ENCODE peak calls at places on chromosomes 5 and 9, in nine cellular contexts. Q, I, O, B, R, C, U, A and H are unnamed samples.

GRCh38 chr9:84101892-84102632 is 121.5 kb downstream of the RMI1 start:
- DNase-seq in Q (peak), I (no peak), O (no peak), B (no peak), R (no peak), C (no peak), U (no peak), A (peak), H (no peak)

GRCh38 chr5:79202076-79202475 is 33.9 kb upstream of the JMY start:
- DNase-seq in Q (no peak), I (no peak), O (no peak), B (no peak), R (no peak), C (no peak), U (no peak), A (no peak), H (no peak)

GRCh38 chr5:34555699-34556513 is 100.2 kb upstream of the RAI14 start:
- DNase-seq in Q (no peak), I (no peak), O (no peak), B (no peak), R (no peak), C (no peak), U (no peak), A (no peak), H (no peak)

GRCh38 chr9:129770741-129771140 is 17.9 kb upstream of the PTGES start:
- DNase-seq in Q (no peak), I (no peak), O (no peak), B (no peak), R (no peak), C (no peak), U (no peak), A (no peak), H (no peak)

GRCh38 chr9:33905137-33905536 is 88.2 kb downstream of the UBE2R2 start:
- DNase-seq in Q (no peak), I (no peak), O (no peak), B (no peak), R (no peak), C (no peak), U (no peak), A (no peak), H (no peak)

GRCh38 chr5:20974423-20974822 is 986.4 kb upstream of the CDH18 start:
- DNase-seq in Q (no peak), I (no peak), O (peak), B (no peak), R (no peak), C (no peak), U (no peak), A (no peak), H (no peak)

GRCh38 chr5:84092738-84093137 is 291.9 kb downstream of the EDIL3 start:
- DNase-seq in Q (no peak), I (no peak), O (no peak), B (no peak), R (no peak), C (no peak), U (no peak), A (no peak), H (no peak)

GRCh38 chr5:116271432-116271831 is 186.6 kb downstream of the COMMD10 start:
- DNase-seq in Q (no peak), I (no peak), O (peak), B (no peak), R (no peak), C (no peak), U (peak), A (no peak), H (no peak)

GRCh38 chr5:13739462-13739861 is 205.0 kb downstream of the DNAH5 start:
- DNase-seq in Q (no peak), I (no peak), O (no peak), B (no peak), R (no peak), C (no peak), U (no peak), A (no peak), H (no peak)

GRCh38 chr9:118596374-118597015 is 772.7 kb downstream of the BRINP1 start:
- DNase-seq in Q (no peak), I (no peak), O (no peak), B (no peak), R (no peak), C (no peak), U (no peak), A (no peak), H (no peak)

GRCh38 chr5:10308844-10309243 is 1.1 kb upstream of the CMBL start:
- DNase-seq in Q (no peak), I (no peak), O (no peak), B (no peak), R (no peak), C (no peak), U (no peak), A (no peak), H (no peak)

GRCh38 chr5:25649628-25650265 is 1005.0 kb upstream of the CDH10 start:
- DNase-seq in Q (no peak), I (no peak), O (no peak), B (no peak), R (no peak), C (no peak), U (no peak), A (no peak), H (no peak)

GRCh38 chr5:77449981-77450380 is 42.1 kb downstream of the WDR41 start:
- DNase-seq in Q (no peak), I (no peak), O (no peak), B (no peak), R (no peak), C (no peak), U (no peak), A (no peak), H (no peak)

GRCh38 chr9:132169672-132170392 is 8.0 kb downstream of the NTNG2 start:
- DNase-seq in Q (peak), I (peak), O (peak), B (peak), R (peak), C (no peak), U (no peak), A (peak), H (peak)

GRCh38 chr9:132857031-132857430 is 21.1 kb downstream of the AK8 start:
- DNase-seq in Q (no peak), I (no peak), O (no peak), B (no peak), R (no peak), C (no peak), U (peak), A (no peak), H (peak)